ENCODE peak calls at places on chromosomes 7 and 10, in six cellular contexts. S is ovary, Z is PC-9, E is stomach, L is heart right ventricle, V is psoas muscle. R is an unnamed sample.

GRCh38 chr7:11239311-11239710 is 265.6 kb downstream of the PHF14 start:
- DNase-seq in S (no peak), L (no peak), Z (no peak), E (no peak), V (no peak), R (no peak)

GRCh38 chr7:144531181-144531580 is 127.7 kb upstream of the NOBOX start:
- DNase-seq in L (no peak), Z (no peak), V (no peak), E (no peak), S (no peak), R (no peak)

GRCh38 chr7:28729685-28730084 is 228.4 kb downstream of the TRIL start:
- DNase-seq in E (no peak), Z (no peak), V (no peak), S (no peak), L (no peak), R (no peak)

GRCh38 chr7:34036069-34036920 is 131.0 kb downstream of the BMPER start:
- DNase-seq in V (peak), S (peak), E (peak), L (no peak), Z (peak), R (no peak)

GRCh38 chr7:41326616-41327015 is 376.3 kb downstream of the INHBA start:
- DNase-seq in Z (no peak), V (no peak), L (no peak), S (no peak), E (no peak), R (no peak)

GRCh38 chr10:128894641-128895040 is 572.4 kb upstream of the MGMT start:
- DNase-seq in V (no peak), E (no peak), Z (no peak), L (no peak), S (no peak), R (no peak)

GRCh38 chr10:43263551-43264323 is 3.1 kb downstream of the RASGEF1A start:
- DNase-seq in L (no peak), V (no peak), E (peak), Z (no peak), S (peak), R (no peak)

GRCh38 chr7:106064836-106065559 is 47.1 kb downstream of the SYPL1 start:
- DNase-seq in V (peak), S (peak), Z (peak), L (peak), E (peak), R (peak)

GRCh38 chr10:110502851-110503301 is 5.2 kb downstream of the DUSP5 start:
- DNase-seq in L (peak), Z (no peak), E (no peak), V (no peak), S (no peak), R (peak)

GRCh38 chr10:25965584-25965983 is 31.6 kb downstream of the MYO3A start:
- DNase-seq in V (no peak), L (no peak), Z (no peak), E (no peak), S (no peak), R (no peak)

GRCh38 chr10:76879116-76879706 is 758.4 kb downstream of the KCNMA1 start:
- DNase-seq in S (no peak), E (no peak), L (no peak), V (no peak), Z (no peak), R (no peak)

GRCh38 chr10:17993361-17993760 is 41.6 kb downstream of the SLC39A12 start:
- DNase-seq in L (no peak), Z (no peak), V (no peak), E (no peak), S (no peak), R (no peak)

GRCh38 chr7:30933124-30933893 is 21.7 kb downstream of the AQP1 start:
- DNase-seq in E (no peak), S (no peak), L (no peak), V (no peak), Z (no peak), R (no peak)

GRCh38 chr7:102009628-102010027 is 192.2 kb downstream of the CUX1 start:
- DNase-seq in L (no peak), V (no peak), E (no peak), S (no peak), Z (no peak), R (no peak)

GRCh38 chr7:91681718-91682117 is 198.8 kb downstream of the MTERF1 start:
- DNase-seq in L (no peak), Z (no peak), S (no peak), E (no peak), V (no peak), R (no peak)

GRCh38 chr10:34121974-34122282 is 693.2 kb downstream of the PARD3 start:
- DNase-seq in L (no peak), Z (no peak), S (no peak), V (no peak), E (no peak), R (no peak)

GRCh38 chr10:132942101-132942739 is at the start of gene CFAP46:
- DNase-seq in Z (no peak), V (peak), L (peak), E (peak), S (peak), R (peak)

GRCh38 chr7:140153666-140154161 is 23.1 kb downstream of the KDM7A start:
- DNase-seq in E (no peak), Z (no peak), L (no peak), V (no peak), S (no peak), R (no peak)

GRCh38 chr10:17510242-17510908 is 56.0 kb upstream of the ST8SIA6 start:
- DNase-seq in S (no peak), L (no peak), V (no peak), Z (no peak), E (no peak), R (no peak)

GRCh38 chr7:30206466-30206865 is 71.7 kb downstream of the MTURN start:
- DNase-seq in E (no peak), Z (peak), L (no peak), V (no peak), S (no peak), R (no peak)

GRCh38 chr10:108582387-108582786 is 1340.9 kb downstream of the XPNPEP1 start:
- DNase-seq in V (no peak), E (no peak), L (no peak), Z (no peak), S (no peak), R (no peak)

GRCh38 chr10:37700886-37701780 is 156.3 kb downstream of the ZNF248 start:
- DNase-seq in S (peak), L (no peak), Z (no peak), E (no peak), V (no peak), R (no peak)

GRCh38 chr7:31076051-31076450 is 23.9 kb downstream of the ADCYAP1R1 start:
- DNase-seq in V (no peak), Z (no peak), E (no peak), L (no peak), S (no peak), R (no peak)

GRCh38 chr7:135712182-135712782 is 15.7 kb downstream of the SLC13A4 start:
- DNase-seq in V (no peak), E (no peak), S (no peak), L (no peak), Z (no peak), R (no peak)

GRCh38 chr7:36723951-36724664 is at the start of gene AOAH:
- DNase-seq in L (peak), E (peak), V (peak), S (no peak), Z (no peak), R (no peak)

GRCh38 chr7:4245866-4246470 is 436.1 kb upstream of the FOXK1 start:
- DNase-seq in L (no peak), V (no peak), E (no peak), Z (peak), S (no peak), R (peak)

GRCh38 chr7:92633211-92633906 is 43.2 kb upstream of the FAM133B start:
- DNase-seq in Z (peak), S (no peak), E (no peak), L (peak), V (no peak), R (no peak)

GRCh38 chr10:70799124-70799523 is 13.9 kb upstream of the TBATA start:
- DNase-seq in V (no peak), S (no peak), E (no peak), L (no peak), Z (no peak), R (no peak)

GRCh38 chr10:132495231-132495630 is 42.4 kb upstream of the INPP5A start:
- DNase-seq in Z (no peak), V (no peak), E (no peak), S (no peak), L (no peak), R (no peak)

DNA sequence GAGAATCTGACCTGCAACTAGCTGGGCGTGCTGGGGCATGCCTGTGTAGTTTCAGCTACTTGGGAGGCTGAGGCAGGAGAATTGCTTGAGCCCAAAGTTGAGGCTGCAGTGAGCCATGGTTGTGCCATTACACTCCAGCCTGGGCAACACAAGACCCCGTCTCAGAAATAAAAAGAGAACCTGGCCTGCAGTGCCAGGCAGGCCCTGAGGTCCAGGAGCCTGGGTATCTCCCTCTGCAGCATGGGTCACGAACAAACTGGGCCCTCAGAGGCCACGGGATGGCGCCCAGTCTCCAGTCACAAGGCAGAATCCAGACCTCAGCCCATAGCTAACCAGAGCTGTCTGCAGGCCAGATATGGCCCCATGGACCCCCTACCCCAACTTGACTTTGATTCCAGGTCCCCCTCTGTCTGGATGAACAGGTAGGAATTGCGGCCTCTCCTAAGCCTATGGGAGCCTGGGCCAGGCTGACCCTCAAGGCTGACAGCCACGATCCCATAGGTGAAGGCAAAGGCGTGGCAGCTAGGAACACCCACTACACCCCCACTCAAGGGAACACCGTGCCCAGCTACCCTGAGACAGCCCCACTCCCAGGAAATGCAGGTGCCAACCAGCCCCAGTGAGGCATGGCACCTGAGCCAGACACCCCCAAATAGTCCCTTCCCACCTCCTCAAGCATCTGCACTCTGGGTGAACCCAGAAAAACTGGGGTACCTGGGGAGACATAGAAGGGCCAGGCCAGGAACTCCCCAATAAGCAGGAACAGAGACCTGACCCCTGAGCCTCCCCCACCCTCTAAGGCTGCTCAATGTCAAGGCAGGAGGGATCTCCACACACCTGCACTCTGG is 102.8 kb upstream of the TNRC18 start:
- DNase-seq in S (peak), Z (peak), L (peak), V (no peak), E (peak), R (no peak)
- H3K27ac ChIP-seq in S (no peak), Z (peak), L (peak), V (peak), E (peak), R (no peak)

GRCh38 chr10:58641708-58642107 is 129.0 kb downstream of the BICC1 start:
- DNase-seq in E (no peak), L (no peak), S (no peak), V (no peak), Z (no peak), R (no peak)

GRCh38 chr10:58642283-58642682 is 129.6 kb downstream of the BICC1 start:
- DNase-seq in S (no peak), L (no peak), E (no peak), Z (no peak), V (no peak), R (no peak)

GRCh38 chr10:58638406-58638805 is 125.7 kb downstream of the BICC1 start:
- DNase-seq in S (no peak), E (no peak), Z (no peak), L (no peak), V (no peak), R (no peak)

GRCh38 chr10:58643029-58643428 is 130.4 kb downstream of the BICC1 start:
- DNase-seq in E (no peak), V (no peak), Z (no peak), S (no peak), L (no peak), R (no peak)

DNA sequence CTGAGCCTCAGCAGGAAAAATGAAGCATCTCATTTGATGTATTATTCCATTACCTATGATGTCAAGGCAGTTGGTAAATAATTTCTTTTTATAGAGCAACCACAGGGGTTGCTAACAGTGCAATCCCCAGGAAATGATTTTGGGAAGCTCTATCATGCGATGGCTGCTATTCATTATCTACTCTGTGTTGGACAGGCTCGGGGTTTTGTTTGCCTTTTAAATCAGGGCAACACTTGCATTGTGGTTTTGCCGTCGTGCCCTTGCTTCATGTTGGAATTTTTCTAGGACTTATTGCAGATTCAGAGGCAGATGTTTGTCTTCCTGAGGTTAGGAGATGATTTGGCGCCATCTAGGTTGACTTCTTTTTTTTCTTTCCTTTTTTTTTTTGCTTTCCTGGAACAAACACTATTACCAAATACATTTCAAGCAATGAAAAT is 128.4 kb downstream of the BICC1 start:
- DNase-seq in E (no peak), S (no peak), L (no peak), Z (no peak), V (no peak), R (no peak)
- TF ChIP-seq CTCF in E (no peak), S (no peak), L (peak), Z (no peak), V (no peak), R (no peak)

DNA sequence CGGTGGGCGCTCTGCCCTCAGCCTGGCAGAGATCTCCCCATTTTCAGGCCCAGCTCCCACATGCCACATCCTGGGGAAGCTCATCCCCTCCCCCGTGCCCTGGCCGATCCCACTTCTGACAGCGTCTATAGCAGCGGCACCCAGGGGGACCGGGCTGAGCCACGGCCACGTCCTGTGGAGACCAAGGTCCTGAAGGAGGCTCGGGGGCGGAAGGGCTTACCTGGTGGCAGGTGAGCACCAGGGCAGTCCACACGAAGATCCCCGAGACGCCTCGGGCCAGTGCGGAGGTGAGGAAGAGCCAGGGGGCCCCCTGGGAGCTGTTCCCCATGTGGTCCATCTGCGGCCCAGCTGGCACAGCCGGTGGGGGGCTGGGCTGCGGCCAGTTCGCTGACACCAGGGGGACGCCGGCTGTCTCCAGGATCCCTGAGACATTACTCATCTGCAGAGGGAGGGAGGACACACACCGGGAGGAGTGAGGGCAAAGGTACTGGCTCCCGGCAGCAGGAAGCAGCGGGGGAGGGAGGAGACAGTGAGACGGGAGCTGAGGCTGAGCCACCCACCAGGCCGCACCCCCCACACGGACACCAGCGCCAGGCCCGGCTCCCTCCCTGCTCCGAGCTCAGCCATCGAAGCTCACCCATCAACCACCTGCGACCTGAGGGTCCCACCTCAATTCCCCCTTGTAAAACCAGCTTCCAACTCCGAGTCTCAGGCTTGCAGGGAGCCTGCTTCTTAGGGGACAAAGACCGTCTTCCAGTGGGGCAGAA is 776 bp downstream of the TMEM184A start:
- DNase-seq in V (peak), L (no peak), Z (peak), E (peak), S (peak), R (no peak)
- H3K4me3 ChIP-seq in V (peak), L (no peak), Z (peak), E (peak), S (no peak), R (no peak)

DNA sequence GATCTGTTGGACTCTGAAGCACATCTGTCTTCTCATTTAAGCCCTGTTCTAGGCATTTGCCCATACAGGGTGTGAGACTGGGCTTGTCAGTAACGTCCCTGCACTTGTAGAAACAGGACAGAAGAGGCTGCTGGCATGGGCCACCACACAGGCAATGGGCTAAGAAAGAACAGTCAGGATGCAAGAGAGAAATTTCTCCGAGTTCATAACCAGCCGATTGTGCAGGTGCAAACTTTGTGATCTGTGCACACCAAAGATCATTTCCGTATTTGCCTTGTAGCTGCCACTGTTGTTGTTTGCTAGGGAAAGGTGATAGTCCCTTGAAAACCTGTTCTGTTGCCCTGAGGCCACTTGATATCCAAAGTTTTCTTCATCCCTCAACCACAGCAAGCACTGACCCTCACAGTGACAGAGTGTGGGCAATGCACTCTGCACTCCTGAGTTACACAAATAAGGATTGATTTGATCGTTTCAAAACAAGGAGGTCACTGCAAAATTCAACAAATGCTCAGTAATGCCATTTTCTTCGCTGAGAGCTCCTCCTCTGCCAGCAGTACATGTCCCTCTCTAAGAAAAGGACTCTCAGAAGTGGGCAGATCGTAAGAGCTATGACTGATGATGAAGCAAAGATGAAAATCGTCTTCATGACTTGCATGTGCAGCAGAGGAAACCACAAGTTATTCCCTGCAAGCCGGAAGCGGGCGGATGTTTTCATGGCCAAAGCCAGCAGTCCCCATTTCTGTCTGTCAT is 20.2 kb downstream of the KLF6 start:
- DNase-seq in E (no peak), L (no peak), Z (no peak), V (no peak), S (no peak), R (no peak)
- H3K27ac ChIP-seq in E (peak), L (peak), Z (peak), V (no peak), S (no peak), R (no peak)

DNA sequence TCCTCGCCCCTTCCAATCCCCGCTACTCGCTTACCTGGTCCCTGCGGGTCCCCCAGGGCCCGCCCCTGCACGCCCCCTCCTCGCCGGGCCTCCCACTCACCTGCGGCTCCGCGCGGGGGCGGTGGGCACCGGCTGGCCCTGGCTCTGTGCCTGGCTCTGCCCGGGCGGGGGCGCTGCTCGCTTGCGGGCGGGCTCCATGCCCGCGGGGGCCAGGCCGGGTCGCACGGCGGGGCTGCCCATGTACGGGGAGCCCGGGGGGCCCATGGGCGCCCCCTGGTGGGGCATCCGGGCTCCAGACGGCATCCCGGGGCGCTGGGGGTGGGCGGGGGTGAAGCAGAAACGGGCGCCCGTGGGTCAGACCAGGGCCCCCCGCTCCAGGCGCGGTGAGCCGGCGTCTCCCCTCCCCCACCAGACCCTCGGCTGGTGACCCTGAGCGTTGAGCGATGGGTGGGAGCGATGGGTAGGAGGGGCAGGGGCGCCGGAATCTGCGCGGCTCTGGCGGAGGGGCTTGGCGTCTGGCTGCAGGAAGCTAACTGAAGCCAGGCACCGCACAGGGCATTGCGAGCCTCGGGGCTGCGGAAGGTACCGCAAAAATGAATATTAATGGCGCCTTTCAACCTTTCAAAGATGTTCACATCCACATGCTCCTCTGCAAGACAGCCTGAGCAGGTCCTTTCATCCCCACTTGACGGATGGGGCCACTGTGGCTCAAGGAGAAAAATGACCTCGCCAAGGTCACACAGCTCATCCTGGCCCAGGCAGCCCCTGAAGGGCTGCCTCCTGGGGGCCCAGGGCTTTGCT is 2.9 kb downstream of the SMARCD3 start:
- DNase-seq in Z (no peak), E (peak), V (peak), L (no peak), S (peak), R (peak)
- TF ChIP-seq CTCF in Z (peak), E (no peak), V (peak), L (peak), S (peak), R (peak)

GRCh38 chr7:121873795-121874194 is 834 bp downstream of the PTPRZ1 start:
- DNase-seq in S (no peak), E (no peak), Z (no peak), V (no peak), L (no peak), R (no peak)
- H3K4me3 ChIP-seq in S (peak), E (peak), Z (peak), V (peak), L (peak), R (peak)

DNA sequence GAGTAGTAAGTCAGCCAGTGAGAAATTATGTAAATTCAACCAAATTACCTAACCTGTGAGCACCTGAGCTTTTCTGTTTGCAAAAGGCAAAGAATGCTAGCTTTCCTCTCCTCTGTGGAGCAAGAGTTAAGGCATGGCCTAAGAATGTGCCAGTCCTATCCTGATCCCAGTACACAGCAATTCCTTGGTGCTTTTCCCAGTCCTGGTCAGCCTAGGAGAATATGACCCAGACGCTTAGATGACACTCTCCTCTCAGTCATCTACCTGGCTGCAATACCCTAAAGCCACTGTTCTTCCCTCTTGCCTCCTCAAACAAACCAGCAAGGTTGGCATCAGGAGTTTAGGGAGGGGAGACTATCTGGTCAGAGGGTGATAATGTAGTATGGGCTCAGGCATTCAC is 4.1 kb downstream of the PDLIM1 start:
- DNase-seq in Z (peak), E (no peak), S (no peak), V (no peak), L (no peak), R (no peak)
- H3K27ac ChIP-seq in Z (no peak), E (peak), S (no peak), V (peak), L (peak), R (no peak)